ENCODE peak calls at places on chromosomes 11 and 22, in seven cellular contexts. S, Z, D, X, R, Y and O are unnamed samples. For H3K9me3, the result is how much of the 10 kb centered on the place peaks cover.

GRCh38 chr11:95483339-95483738 is 252.3 kb upstream of the SESN3 start:
- DNase-seq in R (no peak), D (no peak), S (no peak), X (no peak), Z (no peak), Y (no peak), O (no peak)

GRCh38 chr22:20302438-20303228 is 17.2 kb downstream of the DGCR6L start:
- DNase-seq in Z (no peak), X (no peak), S (no peak), D (no peak), Y (no peak), R (no peak), O (no peak)

GRCh38 chr11:67071420-67072284 is 15.0 kb downstream of the RHOD start:
- DNase-seq in X (peak), D (peak), S (no peak), Y (peak), R (peak), Z (no peak), O (peak)

GRCh38 chr11:94910779-94911178 is 62.6 kb downstream of the CWC15 start:
- DNase-seq in Y (no peak), X (no peak), D (peak), R (no peak), S (peak), Z (no peak), O (no peak)

GRCh38 chr22:19970479-19971275 is 29.1 kb upstream of the TXNRD2 start:
- DNase-seq in D (peak), X (peak), Y (peak), Z (no peak), R (peak), S (no peak), O (peak)

GRCh38 chr22:45302047-45302446 is 7.7 kb upstream of the FAM118A start:
- DNase-seq in S (peak), Z (peak), X (no peak), R (no peak), Y (no peak), D (peak), O (no peak)

GRCh38 chr11:133961890-133962289 is 5.1 kb upstream of the IGSF9B start:
- DNase-seq in X (no peak), Y (no peak), Z (no peak), R (no peak), D (no peak), S (no peak), O (no peak)

GRCh38 chr11:62917906-62918502 is 3.2 kb downstream of the CHRM1 start:
- DNase-seq in X (no peak), D (no peak), R (no peak), Y (no peak), S (no peak), Z (no peak), O (peak)

GRCh38 chr11:1830500-1831223 is 4.1 kb upstream of the SYT8 start:
- DNase-seq in X (no peak), R (peak), Y (peak), S (no peak), Z (peak), D (peak), O (peak)

GRCh38 chr22:25051073-25051472 is 98.6 kb downstream of the KIAA1671 start:
- DNase-seq in D (no peak), Z (no peak), S (no peak), Y (no peak), R (peak), X (no peak), O (no peak)

GRCh38 chr11:47467372-47467771 is 18.4 kb upstream of the RAPSN start:
- DNase-seq in D (no peak), S (no peak), X (no peak), Y (peak), R (peak), Z (no peak), O (no peak)

GRCh38 chr22:44211946-44212930 is 31.5 kb downstream of the PARVG start:
- DNase-seq in S (no peak), Y (no peak), D (no peak), Z (no peak), X (no peak), R (peak), O (no peak)

GRCh38 chr22:19988965-19989724 is 27.5 kb downstream of the ARVCF start:
- DNase-seq in D (no peak), R (no peak), Y (no peak), S (no peak), Z (no peak), X (no peak), O (no peak)

GRCh38 chr11:46421257-46421880 is 29.8 kb upstream of the CHRM4 start:
- DNase-seq in Y (no peak), D (peak), X (no peak), Z (no peak), R (no peak), S (no peak), O (no peak)

DNA sequence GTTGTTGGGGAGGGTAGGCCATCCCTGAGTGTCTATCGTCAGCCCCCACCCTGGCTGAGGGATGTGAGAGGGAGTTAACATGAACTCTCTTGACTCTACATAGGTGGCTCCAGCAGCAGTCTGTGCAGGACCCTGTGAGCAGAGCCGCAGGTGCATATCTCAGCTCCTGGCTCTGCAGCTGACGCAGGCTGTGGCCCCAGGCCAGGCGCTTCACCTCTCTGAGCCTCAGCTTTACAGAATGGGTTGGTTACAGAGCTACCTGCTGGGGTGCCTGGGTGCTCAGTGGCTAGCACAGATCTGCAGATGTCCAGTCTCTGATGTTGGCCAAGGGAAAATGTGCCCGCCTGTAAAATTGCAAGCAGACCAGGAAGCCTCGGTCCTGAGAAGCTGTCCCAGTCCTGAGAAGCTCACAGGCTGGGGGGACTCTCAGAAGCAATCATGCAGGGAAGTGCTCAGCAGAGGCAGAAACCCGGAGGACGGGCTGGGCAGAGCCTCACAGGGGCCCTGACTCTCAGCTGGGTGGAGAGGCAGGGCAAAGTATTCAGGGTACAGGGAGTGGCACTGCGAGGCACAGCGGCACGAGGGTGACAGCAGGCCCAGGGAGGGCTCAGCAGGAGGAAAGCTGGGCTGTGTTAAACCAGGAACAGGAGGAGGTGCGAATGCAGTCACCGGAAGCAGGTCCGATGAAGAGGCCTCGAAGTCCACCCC is 15.9 kb upstream of the LRP5 start:
- DNase-seq in D (no peak), X (no peak), Y (no peak), R (peak), Z (no peak), S (no peak), O (no peak)
- H3K27ac ChIP-seq in D (no peak), X (no peak), Y (no peak), R (no peak), Z (no peak), S (no peak), O (no peak)

GRCh38 chr22:35915477-35916013 is 113.1 kb downstream of the RBFOX2 start:
- DNase-seq in D (no peak), R (no peak), S (no peak), Z (peak), X (peak), Y (no peak), O (no peak)
- H3K4me3 ChIP-seq in D (peak), R (peak), S (peak), Z (peak), X (peak), Y (no peak), O (peak)

GRCh38 chr22:47267531-47268282 is 505.3 kb downstream of the TBC1D22A start:
- DNase-seq in D (no peak), Z (no peak), X (no peak), Y (no peak), S (no peak), R (no peak), O (no peak)
- H3K9me3 ChIP-seq in D (under half), Z (under half), X (under half), Y (under half), S (under half), R (half or more), O (under half)

GRCh38 chr11:109978895-109979294 is 114.3 kb upstream of the ZC3H12C start:
- DNase-seq in Z (peak), Y (no peak), S (no peak), R (no peak), D (no peak), X (no peak), O (no peak)
- H3K27ac ChIP-seq in Z (no peak), Y (no peak), S (no peak), R (no peak), D (no peak), X (no peak), O (no peak)